ENCODE peak calls at places on chromosomes 2 and 18, in five cellular contexts. W is A549, T is H1, K is stomach, V is K562. F is an unnamed sample.
A peak's percentile ranks its signal among the peaks of the same experiment; 100 is the strongest.

GRCh38 chr2:141611981-141612380 is 518.8 kb downstream of the LRP1B start:
- DNase-seq in W (no peak), T (no peak), K (no peak), V (no peak), F (no peak)

GRCh38 chr2:179265082-179265575 is 497 bp upstream of the SESTD1 start:
- DNase-seq in W (no peak), T (no peak), K (no peak), V (no peak), F (no peak)

GRCh38 chr2:158958365-158958764 is 10.1 kb upstream of the TANC1 start:
- DNase-seq in W (no peak), T (no peak), K (no peak), V (no peak), F (no peak)

GRCh38 chr2:225337183-225337582 is 62.3 kb upstream of the NYAP2 start:
- DNase-seq in W (no peak), T (no peak), K (no peak), V (no peak), F (no peak)

GRCh38 chr2:240401781-240402551 is 33.5 kb upstream of the GPC1 start:
- DNase-seq in W (no peak), T (peak; percentile 38), K (peak; percentile 13), V (no peak), F (peak; percentile 53)

GRCh38 chr2:40488101-40488598 is 36.3 kb upstream of the SLC8A1 start:
- DNase-seq in W (peak; percentile 43), T (no peak), K (no peak), V (no peak), F (no peak)

GRCh38 chr2:74267068-74267467 is 68.7 kb downstream of the MTHFD2 start:
- DNase-seq in W (peak; percentile 56), T (no peak), K (peak; percentile 53), V (peak; percentile 62), F (no peak)

GRCh38 chr2:20042531-20042930 is 8.9 kb downstream of the LAPTM4A start:
- DNase-seq in W (no peak), T (no peak), K (no peak), V (no peak), F (no peak)

GRCh38 chr18:45874501-45875184 is 49.2 kb downstream of the SIGLEC15 start:
- DNase-seq in W (no peak), T (no peak), K (no peak), V (no peak), F (no peak)

GRCh38 chr2:132489150-132489549 is 72.5 kb downstream of the GPR39 start:
- DNase-seq in W (no peak), T (peak; percentile 86), K (no peak), V (no peak), F (no peak)

GRCh38 chr2:70083344-70084156 is 3.7 kb upstream of the PCBP1 start:
- DNase-seq in W (peak; percentile 67), T (no peak), K (no peak), V (no peak), F (peak; percentile 48)

GRCh38 chr2:16202643-16203020 is 262.3 kb downstream of the MYCN start:
- DNase-seq in W (no peak), T (no peak), K (no peak), V (no peak), F (no peak)

GRCh38 chr2:208350610-208351009 is 56.0 kb upstream of the PTH2R start:
- DNase-seq in W (no peak), T (no peak), K (no peak), V (no peak), F (no peak)

GRCh38 chr2:213766465-213766891 is 482.2 kb downstream of the SPAG16 start:
- DNase-seq in W (no peak), T (no peak), K (no peak), V (no peak), F (no peak)

GRCh38 chr2:109209412-109209811 is 80.4 kb downstream of the SH3RF3 start:
- DNase-seq in W (peak; percentile 13), T (no peak), K (no peak), V (no peak), F (peak; percentile 62)
- TF ChIP-seq EP300 in W (no peak), T (no peak), K (no peak), V (no peak), F (no peak)

DNA sequence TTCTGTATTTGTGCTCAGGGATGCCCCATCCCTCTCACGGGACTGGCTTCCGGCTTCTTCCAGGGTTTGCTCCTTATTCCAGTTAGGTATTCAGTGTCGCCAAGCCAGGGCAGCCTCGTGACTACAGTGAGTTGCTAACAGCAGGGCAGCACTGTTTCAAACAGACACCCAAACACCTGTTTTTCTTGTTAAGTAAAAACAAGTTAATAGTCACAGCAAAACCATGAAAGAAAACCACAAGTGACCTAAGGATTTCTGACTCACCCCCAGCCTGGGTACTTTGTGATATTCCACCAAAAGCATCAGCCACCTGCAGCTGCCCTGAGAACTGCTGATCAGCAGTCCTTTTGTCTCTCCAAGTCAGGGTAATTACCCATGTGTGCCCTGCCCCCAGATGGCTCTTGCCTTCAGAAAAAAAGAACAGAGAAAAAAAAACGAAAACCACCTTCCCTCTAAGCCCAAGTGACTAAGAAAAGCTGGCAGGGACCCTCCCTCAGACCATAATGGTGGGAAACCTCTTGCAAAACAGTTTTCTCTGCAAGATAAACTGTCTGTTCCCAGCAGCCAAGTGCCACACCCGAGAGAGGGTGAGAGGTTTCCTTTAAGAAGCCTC is 178.2 kb downstream of the ANAPC1 start:
- DNase-seq in W (peak; percentile 45), T (peak; percentile 66), K (no peak), V (no peak), F (no peak)
- TF ChIP-seq EP300 in W (no peak), T (no peak), K (no peak), V (no peak), F (no peak)

GRCh38 chr2:3377279-3377611 is 373 bp downstream of the EIPR1 start:
- DNase-seq in W (peak; percentile 70), T (no peak), K (no peak), V (no peak), F (no peak)
- TF ChIP-seq EP300 in W (no peak), T (no peak), K (no peak), V (no peak), F (no peak)

GRCh38 chr2:54570925-54571694 is 115.0 kb downstream of the SPTBN1 start:
- DNase-seq in W (peak; percentile 88), T (no peak), K (peak; percentile 64), V (no peak), F (peak; percentile 82)
- TF ChIP-seq EP300 in W (peak; percentile 36), T (no peak), K (no peak), V (peak; percentile 90), F (no peak)

GRCh38 chr2:233414777-233415570 is 60.7 kb downstream of the DGKD start:
- DNase-seq in W (peak; percentile 66), T (peak; percentile 20), K (peak; percentile 65), V (no peak), F (no peak)
- TF ChIP-seq EP300 in W (no peak), T (no peak), K (no peak), V (no peak), F (no peak)

GRCh38 chr18:23822590-23823385 is 133.5 kb downstream of the LAMA3 start:
- DNase-seq in W (no peak), T (no peak), K (no peak), V (no peak), F (no peak)
- TF ChIP-seq EP300 in W (no peak), T (no peak), K (no peak), V (no peak), F (no peak)